ENCODE peak calls at places on chromosome 2, in five cellular contexts. One of them, this sample, is unnamed.

GRCh38 chr2:46020416-46020815 is 276.8 kb upstream of the EPAS1 start:
- DNase-seq in HFFc6: peak; percentile 33
- DNase-seq in fibroblast of pulmonary artery: no peak
- DNase-seq in astrocyte of the spinal cord: no peak
- DNase-seq in left lung: no peak
- DNase-seq in this sample: no peak

GRCh38 chr2:238644095-238645081 is 203.5 kb upstream of the TWIST2 start:
- DNase-seq in left lung: no peak
- DNase-seq in astrocyte of the spinal cord: peak; percentile 76
- DNase-seq in HFFc6: peak; percentile 84
- DNase-seq in fibroblast of pulmonary artery: peak; percentile 96
- DNase-seq in this sample: peak; percentile 22

GRCh38 chr2:285990-286389 is 1.9 kb downstream of the ALKAL2 start:
- DNase-seq in left lung: no peak
- DNase-seq in fibroblast of pulmonary artery: no peak
- DNase-seq in HFFc6: no peak
- DNase-seq in astrocyte of the spinal cord: no peak
- DNase-seq in this sample: no peak

GRCh38 chr2:134446431-134447091 is 192.7 kb downstream of the MGAT5 start:
- DNase-seq in fibroblast of pulmonary artery: peak; percentile 53
- DNase-seq in HFFc6: peak; percentile 48
- DNase-seq in left lung: no peak
- DNase-seq in astrocyte of the spinal cord: peak; percentile 14
- DNase-seq in this sample: no peak

GRCh38 chr2:102080451-102081054 is 62.0 kb upstream of the IL1R1 start:
- DNase-seq in left lung: no peak
- DNase-seq in HFFc6: peak; percentile 54
- DNase-seq in fibroblast of pulmonary artery: peak; percentile 56
- DNase-seq in astrocyte of the spinal cord: peak; percentile 69
- DNase-seq in this sample: no peak

GRCh38 chr2:176729706-176730569 is 460.7 kb downstream of the MTX2 start:
- DNase-seq in astrocyte of the spinal cord: peak; percentile 81
- DNase-seq in HFFc6: peak; percentile 18
- DNase-seq in left lung: no peak
- DNase-seq in fibroblast of pulmonary artery: peak; percentile 65
- DNase-seq in this sample: no peak

GRCh38 chr2:207142461-207142860 is 23.3 kb downstream of the KLF7 start:
- DNase-seq in astrocyte of the spinal cord: no peak
- DNase-seq in fibroblast of pulmonary artery: peak; percentile 44
- DNase-seq in HFFc6: no peak
- DNase-seq in left lung: no peak
- DNase-seq in this sample: no peak

GRCh38 chr2:151102196-151102692 is 159.4 kb downstream of the RBM43 start:
- DNase-seq in fibroblast of pulmonary artery: no peak
- DNase-seq in left lung: no peak
- DNase-seq in HFFc6: no peak
- DNase-seq in astrocyte of the spinal cord: no peak
- DNase-seq in this sample: no peak

GRCh38 chr2:214193943-214194342 is 216.9 kb upstream of the VWC2L start:
- DNase-seq in left lung: no peak
- DNase-seq in fibroblast of pulmonary artery: peak; percentile 7
- DNase-seq in astrocyte of the spinal cord: peak; percentile 68
- DNase-seq in HFFc6: peak; percentile 81
- DNase-seq in this sample: no peak

GRCh38 chr2:182855376-182855775 is 11.1 kb downstream of the FRZB start:
- DNase-seq in fibroblast of pulmonary artery: no peak
- DNase-seq in HFFc6: no peak
- DNase-seq in astrocyte of the spinal cord: no peak
- DNase-seq in left lung: no peak
- DNase-seq in this sample: no peak

GRCh38 chr2:85892216-85892944 is 3.6 kb upstream of the ST3GAL5 start:
- DNase-seq in fibroblast of pulmonary artery: no peak
- DNase-seq in left lung: no peak
- DNase-seq in astrocyte of the spinal cord: no peak
- DNase-seq in HFFc6: no peak
- DNase-seq in this sample: no peak

GRCh38 chr2:206443735-206444527 is 599 bp downstream of the ADAM23 start:
- DNase-seq in astrocyte of the spinal cord: peak; percentile 13
- DNase-seq in left lung: no peak
- DNase-seq in fibroblast of pulmonary artery: peak; percentile 32
- DNase-seq in HFFc6: no peak
- DNase-seq in this sample: peak; percentile 74

DNA sequence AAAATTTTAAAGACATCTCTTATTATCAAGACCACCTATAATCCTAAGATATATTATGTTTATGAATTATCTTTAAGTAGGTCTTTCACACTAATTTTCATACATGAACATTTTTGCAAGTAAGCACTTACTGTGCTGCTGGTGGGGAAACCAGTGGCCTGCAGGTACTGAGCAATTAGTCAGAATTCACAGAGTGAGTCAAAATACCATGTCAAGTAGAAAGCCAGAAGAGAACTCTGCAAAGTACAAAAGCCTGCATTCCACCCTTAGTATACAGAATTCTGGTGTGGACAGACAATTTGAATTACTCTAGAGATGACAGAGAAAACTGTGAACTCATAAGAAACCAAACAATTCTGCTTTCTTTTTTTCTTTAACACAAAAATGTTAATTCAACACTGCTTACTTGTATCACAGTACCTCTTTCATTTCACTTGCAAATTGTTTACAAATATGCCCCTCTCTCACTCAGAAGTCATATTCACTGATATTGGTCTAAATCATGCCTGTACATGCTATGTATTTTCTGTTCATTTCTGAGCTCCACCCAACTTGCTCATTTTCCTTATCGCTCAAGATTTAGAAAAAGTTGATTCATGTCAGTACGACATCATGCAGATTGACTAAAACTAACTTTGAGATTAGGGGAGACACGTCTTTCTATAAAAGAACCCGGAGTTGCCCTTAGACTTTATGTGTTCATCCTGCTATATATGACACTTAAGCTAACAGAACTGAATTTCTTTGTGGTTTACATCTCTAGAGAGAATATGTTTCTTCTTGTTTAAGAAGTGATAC is 182.9 kb downstream of the IKZF2 start:
- DNase-seq in fibroblast of pulmonary artery: no peak
- DNase-seq in astrocyte of the spinal cord: no peak
- DNase-seq in HFFc6: peak; percentile 23
- DNase-seq in left lung: no peak
- DNase-seq in this sample: no peak
- TF ChIP-seq CTCF in fibroblast of pulmonary artery: no peak
- TF ChIP-seq CTCF in astrocyte of the spinal cord: no peak
- TF ChIP-seq CTCF in HFFc6: no peak
- TF ChIP-seq CTCF in left lung: no peak
- TF ChIP-seq CTCF in this sample: no peak

DNA sequence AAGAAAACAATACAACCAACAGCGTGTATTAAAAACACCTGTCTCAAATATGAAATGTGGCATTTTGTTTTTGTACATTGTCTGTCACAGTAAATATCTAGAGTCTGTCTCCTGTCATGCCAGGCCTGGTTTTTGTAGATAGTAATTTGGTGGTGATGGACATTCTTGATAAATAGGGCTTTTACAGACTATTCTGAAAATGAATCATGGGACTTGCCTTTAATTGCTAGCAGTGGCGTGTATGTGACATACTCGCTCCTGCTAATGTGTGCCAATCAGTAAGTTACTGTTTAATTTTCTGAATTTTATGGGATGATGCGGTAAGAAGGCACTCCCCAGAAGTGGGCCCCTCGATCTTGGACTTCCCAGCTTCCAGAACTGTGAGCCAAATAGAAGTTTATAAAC is 83.7 kb downstream of the TANC1 start:
- DNase-seq in HFFc6: no peak
- DNase-seq in left lung: no peak
- DNase-seq in astrocyte of the spinal cord: no peak
- DNase-seq in fibroblast of pulmonary artery: no peak
- DNase-seq in this sample: no peak
- TF ChIP-seq CTCF in HFFc6: no peak
- TF ChIP-seq CTCF in left lung: no peak
- TF ChIP-seq CTCF in astrocyte of the spinal cord: no peak
- TF ChIP-seq CTCF in fibroblast of pulmonary artery: no peak
- TF ChIP-seq CTCF in this sample: no peak

GRCh38 chr2:49770919-49771318 is 616.6 kb upstream of the FSHR start:
- DNase-seq in left lung: no peak
- DNase-seq in HFFc6: no peak
- DNase-seq in fibroblast of pulmonary artery: peak; percentile 14
- DNase-seq in astrocyte of the spinal cord: peak; percentile 9
- DNase-seq in this sample: no peak
- TF ChIP-seq CTCF in left lung: no peak
- TF ChIP-seq CTCF in HFFc6: no peak
- TF ChIP-seq CTCF in fibroblast of pulmonary artery: peak; percentile 13
- TF ChIP-seq CTCF in astrocyte of the spinal cord: peak; percentile 49
- TF ChIP-seq CTCF in this sample: peak; percentile 75

GRCh38 chr2:73855526-73855925 is 26.8 kb downstream of the STAMBP start:
- DNase-seq in left lung: no peak
- DNase-seq in HFFc6: no peak
- DNase-seq in astrocyte of the spinal cord: peak; percentile 5
- DNase-seq in fibroblast of pulmonary artery: no peak
- DNase-seq in this sample: no peak

GRCh38 chr2:73850009-73850408 is 21.2 kb downstream of the STAMBP start:
- DNase-seq in left lung: no peak
- DNase-seq in astrocyte of the spinal cord: no peak
- DNase-seq in HFFc6: no peak
- DNase-seq in fibroblast of pulmonary artery: no peak
- DNase-seq in this sample: no peak

GRCh38 chr2:73856214-73856613 is 27.5 kb downstream of the STAMBP start:
- DNase-seq in fibroblast of pulmonary artery: peak; percentile 51
- DNase-seq in HFFc6: peak; percentile 85
- DNase-seq in astrocyte of the spinal cord: peak; percentile 91
- DNase-seq in left lung: no peak
- DNase-seq in this sample: no peak

GRCh38 chr2:73852020-73852419 is 23.3 kb downstream of the STAMBP start:
- DNase-seq in left lung: no peak
- DNase-seq in HFFc6: peak; percentile 65
- DNase-seq in fibroblast of pulmonary artery: peak; percentile 67
- DNase-seq in astrocyte of the spinal cord: peak; percentile 63
- DNase-seq in this sample: no peak

GRCh38 chr2:73851274-73851673 is 22.5 kb downstream of the STAMBP start:
- DNase-seq in fibroblast of pulmonary artery: peak; percentile 3
- DNase-seq in left lung: no peak
- DNase-seq in HFFc6: no peak
- DNase-seq in astrocyte of the spinal cord: no peak
- DNase-seq in this sample: no peak
- TF ChIP-seq CTCF in fibroblast of pulmonary artery: peak; percentile 20
- TF ChIP-seq CTCF in left lung: no peak
- TF ChIP-seq CTCF in HFFc6: peak; percentile 35
- TF ChIP-seq CTCF in astrocyte of the spinal cord: peak; percentile 24
- TF ChIP-seq CTCF in this sample: peak; percentile 58

DNA sequence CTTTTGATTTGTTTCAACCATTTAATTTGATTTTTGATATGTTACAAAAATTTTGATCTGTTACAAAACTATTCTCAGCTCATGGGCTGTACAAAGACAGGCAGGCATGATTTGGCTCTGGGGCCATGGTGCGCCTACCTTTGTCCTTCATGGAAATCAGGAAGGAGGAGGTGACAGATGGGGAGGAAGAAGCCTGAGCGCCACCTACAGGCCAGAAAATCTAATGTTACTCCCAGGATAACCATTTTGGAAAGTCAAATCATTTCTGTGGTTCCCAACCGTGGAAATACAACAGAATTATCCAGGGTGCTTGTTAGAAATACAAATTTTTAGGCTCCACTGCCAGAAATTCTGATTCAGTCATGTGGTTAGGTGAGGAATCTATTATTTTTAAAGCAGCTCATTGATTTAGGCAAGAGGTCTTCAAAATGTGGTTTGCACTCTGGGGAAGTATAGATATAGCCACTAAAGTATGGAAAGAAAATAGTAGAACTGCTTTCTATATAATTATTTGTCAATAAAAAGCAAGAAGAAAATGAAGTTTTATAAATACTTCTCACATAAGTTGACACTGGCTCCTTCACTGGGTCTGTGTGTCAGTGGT is 93.9 kb downstream of the EVA1A start:
- DNase-seq in astrocyte of the spinal cord: peak; percentile 28
- DNase-seq in fibroblast of pulmonary artery: peak; percentile 39
- DNase-seq in HFFc6: peak; percentile 25
- DNase-seq in left lung: peak; percentile 30
- DNase-seq in this sample: no peak
- TF ChIP-seq CTCF in astrocyte of the spinal cord: peak; percentile 62
- TF ChIP-seq CTCF in fibroblast of pulmonary artery: peak; percentile 66
- TF ChIP-seq CTCF in HFFc6: peak; percentile 88
- TF ChIP-seq CTCF in left lung: peak; percentile 29
- TF ChIP-seq CTCF in this sample: peak; percentile 73

DNA sequence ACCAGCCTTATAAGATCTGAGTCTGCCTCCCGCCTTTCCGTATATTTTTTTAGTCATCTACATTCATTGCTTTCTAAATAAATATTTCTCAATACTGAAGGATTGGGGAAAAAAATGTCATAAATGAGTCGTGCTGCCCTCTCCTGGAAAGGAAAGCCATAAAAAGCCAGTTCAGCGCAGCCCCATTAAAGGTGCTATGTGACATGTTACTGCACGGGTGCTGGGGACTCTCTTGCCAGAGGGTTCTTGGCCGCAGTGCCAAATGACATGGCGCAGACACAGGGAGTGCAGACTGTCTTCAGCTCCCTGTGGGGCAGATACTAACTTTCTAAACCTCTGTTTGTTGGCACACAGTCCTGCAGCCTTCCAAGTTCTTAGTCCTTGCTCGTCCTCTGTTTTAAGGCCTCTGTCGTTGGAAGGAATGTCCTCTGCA is 53.7 kb upstream of the MAP3K20 start:
- DNase-seq in astrocyte of the spinal cord: peak; percentile 39
- DNase-seq in HFFc6: peak; percentile 29
- DNase-seq in fibroblast of pulmonary artery: peak; percentile 51
- DNase-seq in left lung: no peak
- DNase-seq in this sample: no peak
- TF ChIP-seq CTCF in astrocyte of the spinal cord: peak; percentile 42
- TF ChIP-seq CTCF in HFFc6: peak; percentile 76
- TF ChIP-seq CTCF in fibroblast of pulmonary artery: peak; percentile 49
- TF ChIP-seq CTCF in left lung: peak; percentile 26
- TF ChIP-seq CTCF in this sample: peak; percentile 51